ENCODE peak calls at places on chromosomes 16 and 17, in six cellular contexts. W is bronchial epithelial cell, H is upper lobe of right lung, V is esophagus squamous epithelium, C is tibial artery, J is heart right ventricle. Y is an unnamed sample.

GRCh38 chr17:75428775-75429469 is 23.4 kb upstream of the GRB2 start:
- DNase-seq in H (no peak), C (no peak), V (no peak), J (peak), W (peak), Y (peak)

GRCh38 chr16:28526201-28527099 is 12.3 kb downstream of the NUPR1 start:
- DNase-seq in C (no peak), V (no peak), W (no peak), J (no peak), H (no peak), Y (no peak)

GRCh38 chr17:49624896-49625295 is 49.2 kb downstream of the NXPH3 start:
- DNase-seq in V (no peak), C (peak), H (no peak), J (no peak), W (no peak), Y (no peak)

GRCh38 chr17:4381690-4382671 is 15.5 kb upstream of the UBE2G1 start:
- DNase-seq in C (no peak), V (no peak), H (no peak), J (no peak), W (no peak), Y (peak)

GRCh38 chr17:34370376-34370996 is 7.5 kb upstream of the CCL1 start:
- DNase-seq in J (no peak), H (no peak), V (no peak), W (no peak), C (no peak), Y (no peak)

GRCh38 chr17:75277664-75278071 is 6.6 kb upstream of the MIF4GD start:
- DNase-seq in W (peak), V (no peak), C (no peak), H (no peak), J (no peak), Y (no peak)

GRCh38 chr17:59859444-59860025 is 33.2 kb downstream of the TUBD1 start:
- DNase-seq in H (no peak), J (no peak), W (peak), C (no peak), V (no peak), Y (no peak)

GRCh38 chr17:33686171-33686570 is 393.1 kb upstream of the ASIC2 start:
- DNase-seq in W (no peak), H (no peak), J (no peak), C (no peak), V (no peak), Y (no peak)

GRCh38 chr16:15682105-15682570 is 32.1 kb downstream of the NDE1 start:
- DNase-seq in W (peak), H (no peak), V (no peak), C (peak), J (no peak), Y (peak)

GRCh38 chr16:70579648-70580630 is 56.3 kb downstream of the SF3B3 start:
- DNase-seq in H (peak), W (no peak), J (peak), C (peak), V (no peak), Y (no peak)

GRCh38 chr17:45976391-45976754 is 22.7 kb upstream of the STH start:
- DNase-seq in V (no peak), W (no peak), H (no peak), C (no peak), J (no peak), Y (no peak)

GRCh38 chr17:27946521-27946920 is 53.4 kb upstream of the LYRM9 start:
- DNase-seq in J (no peak), W (no peak), H (no peak), C (no peak), V (no peak), Y (no peak)

GRCh38 chr16:31428638-31429247 is 583 bp upstream of the COX6A2 start:
- DNase-seq in V (no peak), H (no peak), C (no peak), J (no peak), W (peak), Y (no peak)

GRCh38 chr16:68921654-68922053 is 78.3 kb downstream of the TANGO6 start:
- DNase-seq in C (no peak), W (peak), J (no peak), V (no peak), H (no peak), Y (peak)

GRCh38 chr17:40348562-40349476 is 15.7 kb downstream of the GJD3 start:
- DNase-seq in H (peak), V (no peak), J (peak), C (peak), W (no peak), Y (no peak)

GRCh38 chr17:61880589-61881102 is 17.3 kb upstream of the BRIP1 start:
- DNase-seq in J (no peak), C (no peak), V (no peak), H (no peak), W (no peak), Y (no peak)

GRCh38 chr17:69451416-69452394 is 37.2 kb downstream of the MAP2K6 start:
- DNase-seq in J (no peak), V (no peak), W (no peak), C (no peak), H (no peak), Y (no peak)
- H3K4me3 ChIP-seq in J (no peak), V (no peak), W (no peak), C (no peak), H (no peak), Y (no peak)

DNA sequence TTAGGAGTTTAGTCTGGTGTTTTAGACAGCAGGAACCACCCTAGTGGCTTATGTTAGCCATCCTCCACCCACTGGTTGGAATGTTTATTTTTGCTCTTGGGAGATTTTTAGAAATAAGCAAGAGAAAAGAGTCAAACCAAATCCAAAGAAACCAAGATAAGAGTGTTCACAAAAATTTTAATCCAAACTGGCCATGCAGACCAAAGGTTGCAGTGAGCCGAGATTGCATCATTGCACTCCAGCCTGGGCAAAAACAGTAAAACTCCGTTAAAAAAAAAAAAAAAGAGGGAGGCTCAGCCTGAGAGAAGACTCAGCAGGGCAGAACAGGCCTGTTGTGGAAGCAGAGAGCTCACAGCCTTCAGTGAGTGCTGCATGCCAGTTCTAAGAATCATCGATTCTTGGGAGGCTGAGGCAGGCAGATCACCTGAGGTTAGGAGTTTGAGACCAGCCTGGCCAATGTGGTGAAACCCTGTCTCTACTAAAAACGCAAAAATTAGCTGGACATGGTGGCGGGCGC is 12.2 kb upstream of the C16orf54 start:
- DNase-seq in W (no peak), V (no peak), H (no peak), C (no peak), J (no peak), Y (peak)
- TF ChIP-seq CTCF in W (no peak), V (no peak), H (no peak), C (no peak), J (no peak), Y (peak)

GRCh38 chr16:89722392-89723278 is 1.3 kb downstream of the ZNF276 start:
- DNase-seq in J (peak), H (peak), V (peak), C (peak), W (peak), Y (no peak)

GRCh38 chr16:89717310-89718197 is 3.1 kb downstream of the VPS9D1 start:
- DNase-seq in H (no peak), W (no peak), V (no peak), C (no peak), J (no peak), Y (no peak)

GRCh38 chr16:89720859-89721643 is at the start of the genes VPS9D1 and ZNF276:
- DNase-seq in J (peak), W (peak), H (peak), V (no peak), C (peak), Y (no peak)

GRCh38 chr16:89721644-89722391 is 481 bp downstream of the ZNF276 start:
- DNase-seq in H (peak), J (peak), W (peak), V (no peak), C (peak), Y (no peak)

DNA sequence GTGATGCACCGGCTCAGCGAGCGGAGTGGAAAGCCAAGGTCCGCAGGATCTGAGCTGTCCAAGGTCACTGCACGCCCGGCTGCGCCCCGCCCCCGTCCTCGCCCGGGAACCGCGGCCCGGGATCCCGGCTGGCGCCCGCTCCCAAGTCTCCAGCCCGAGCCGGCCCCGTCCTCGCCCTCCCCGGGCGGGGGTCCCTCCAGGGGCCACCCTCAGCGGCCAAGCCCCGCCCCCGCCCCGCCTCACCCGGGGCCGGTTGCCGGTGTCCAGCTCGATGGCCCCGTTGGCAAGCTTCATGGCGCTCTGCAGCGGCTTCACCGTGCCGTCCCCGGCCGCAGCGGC is 209 bp downstream of the VPS9D1 start:
- DNase-seq in C (no peak), V (no peak), J (peak), H (peak), W (no peak), Y (no peak)
- H3K4me3 ChIP-seq in C (peak), V (peak), J (peak), H (peak), W (peak), Y (peak)

GRCh38 chr17:62935481-62935880 is 30.6 kb upstream of the TANC2 start:
- DNase-seq in J (no peak), V (no peak), W (no peak), C (no peak), H (no peak), Y (no peak)

GRCh38 chr17:62933986-62934385 is 32.0 kb upstream of the TANC2 start:
- DNase-seq in V (no peak), J (no peak), C (no peak), H (no peak), W (no peak), Y (no peak)

GRCh38 chr17:62941358-62941991 is 24.6 kb upstream of the TANC2 start:
- DNase-seq in C (no peak), H (no peak), W (no peak), V (no peak), J (no peak), Y (no peak)

GRCh38 chr17:62937636-62938035 is 28.4 kb upstream of the TANC2 start:
- DNase-seq in H (no peak), C (no peak), W (no peak), J (no peak), V (no peak), Y (no peak)
- TF ChIP-seq CTCF in H (no peak), C (no peak), W (no peak), J (no peak), V (no peak), Y (no peak)

GRCh38 chr17:8628609-8629169 is 1.8 kb downstream of the MYH10 start:
- DNase-seq in H (no peak), W (no peak), V (no peak), J (no peak), C (no peak), Y (no peak)
- H3K4me3 ChIP-seq in H (peak), W (peak), V (no peak), J (peak), C (peak), Y (peak)

Y was measured in retinal pigment epithelial cell.